ENCODE peak calls at places on chromosomes 4 and X, in four cellular contexts. L, X, E and O are unnamed samples.

GRCh38 chr4:4687100-4687499 is 145.3 kb upstream of the STX18 start:
- DNase-seq in X (no peak), E (no peak), L (no peak), O (no peak)

GRCh38 chr4:78022517-78022916 is 34.6 kb upstream of the FRAS1 start:
- DNase-seq in E (no peak), X (no peak), L (no peak), O (no peak)

GRCh38 chr4:15031197-15031596 is 28.9 kb downstream of the CPEB2 start:
- DNase-seq in X (no peak), E (no peak), L (peak), O (no peak)

GRCh38 chr4:1375761-1376322 is 28.8 kb downstream of the UVSSA start:
- DNase-seq in X (no peak), L (no peak), E (no peak), O (no peak)

GRCh38 chr4:37822220-37822619 is 4.3 kb upstream of the PGM2 start:
- DNase-seq in E (no peak), L (no peak), X (no peak), O (no peak)

GRCh38 chr4:72312032-72312650 is 256.9 kb downstream of the ADAMTS3 start:
- DNase-seq in X (no peak), L (peak), E (no peak), O (no peak)

GRCh38 chrX:152861116-152861515 is 30.3 kb downstream of the NSDHL start:
- DNase-seq in E (no peak), X (no peak), L (no peak), O (no peak)

GRCh38 chrX:38215141-38215540 is 5.5 kb downstream of the SRPX start:
- DNase-seq in L (peak), X (no peak), E (no peak), O (no peak)

GRCh38 chr4:77481856-77482255 is 123.8 kb upstream of the CXCL13 start:
- DNase-seq in L (no peak), X (no peak), E (no peak), O (no peak)

GRCh38 chr4:2797545-2798305 is 4.8 kb downstream of the SH3BP2 start:
- DNase-seq in E (no peak), L (no peak), X (no peak), O (no peak)

GRCh38 chr4:16250665-16251365 is 24.5 kb upstream of the TAPT1 start:
- DNase-seq in E (no peak), L (no peak), X (no peak), O (no peak)

GRCh38 chr4:9898596-9899345 is 117.3 kb downstream of the DRD5 start:
- DNase-seq in E (peak), X (peak), L (peak), O (no peak)

GRCh38 chrX:103356897-103357296 is 591 bp downstream of the TCEAL9 start:
- DNase-seq in X (no peak), E (peak), L (peak), O (no peak)

GRCh38 chrX:115259238-115259875 is 25.5 kb upstream of the LRCH2 start:
- DNase-seq in X (no peak), L (no peak), E (peak), O (peak)

GRCh38 chr4:10016169-10016568 is 5.1 kb downstream of the SLC2A9 start:
- DNase-seq in X (no peak), E (no peak), L (no peak), O (no peak)

GRCh38 chr4:77576351-77576750 is 29.3 kb upstream of the CXCL13 start:
- DNase-seq in L (no peak), E (no peak), X (no peak), O (no peak)

GRCh38 chr4:88725986-88726385 is 28.4 kb upstream of the NAP1L5 start:
- DNase-seq in E (no peak), X (no peak), L (no peak), O (no peak)

GRCh38 chr4:81684357-81684756 is 212.7 kb upstream of the RASGEF1B start:
- DNase-seq in L (no peak), E (no peak), X (no peak), O (peak)

GRCh38 chr4:150327262-150327780 is 249.1 kb downstream of the DCLK2 start:
- DNase-seq in X (no peak), L (no peak), E (no peak), O (no peak)

GRCh38 chr4:89486042-89486441 is 178.4 kb upstream of the GPRIN3 start:
- DNase-seq in E (no peak), L (peak), X (no peak), O (no peak)

GRCh38 chr4:139844057-139844456 is 178.4 kb downstream of the MGST2 start:
- DNase-seq in E (no peak), L (no peak), X (no peak), O (no peak)

GRCh38 chrX:69556094-69557011 is 52.2 kb downstream of the NALF2 start:
- DNase-seq in L (no peak), X (peak), E (peak), O (no peak)

GRCh38 chr4:75598390-75598789 is 31.9 kb downstream of the CDKL2 start:
- DNase-seq in L (no peak), E (peak), X (no peak), O (peak)

GRCh38 chrX:109535578-109535977 is 1.1 kb upstream of the NXT2 start:
- DNase-seq in E (no peak), X (no peak), L (no peak), O (no peak)

GRCh38 chr4:22389240-22389871 is 126.5 kb downstream of the ADGRA3 start:
- DNase-seq in X (no peak), L (peak), E (peak), O (no peak)

GRCh38 chr4:55902677-55903076 is 46.1 kb upstream of the CEP135 start:
- DNase-seq in E (no peak), L (no peak), X (no peak), O (no peak)

GRCh38 chrX:131826572-131826971 is 196.5 kb upstream of the STK26 start:
- DNase-seq in X (no peak), E (no peak), L (no peak), O (no peak)

GRCh38 chrX:118215346-118215745 is 98.7 kb upstream of the KLHL13 start:
- DNase-seq in L (peak), X (no peak), E (no peak), O (no peak)

GRCh38 chr4:188841523-188841922 is 702.3 kb downstream of the TRIML1 start:
- DNase-seq in E (no peak), X (no peak), L (no peak), O (no peak)

GRCh38 chrX:105229146-105229545 is 8.7 kb upstream of the TEX13A start:
- DNase-seq in L (no peak), X (no peak), E (no peak), O (no peak)

GRCh38 chrX:35665311-35665710 is 132.8 kb upstream of the MAGEB16 start:
- DNase-seq in X (no peak), E (no peak), L (no peak), O (no peak)

GRCh38 chr4:15234585-15235126 is 193.2 kb upstream of the C1QTNF7 start:
- DNase-seq in X (no peak), L (no peak), E (no peak), O (peak)

GRCh38 chr4:165384608-165385007 is 5.8 kb downstream of the CPE start:
- DNase-seq in E (no peak), X (no peak), L (peak), O (peak)

GRCh38 chr4:100288811-100289529 is 98.7 kb upstream of the DDIT4L start:
- DNase-seq in X (no peak), E (no peak), L (no peak), O (no peak)

GRCh38 chr4:176377705-176378302 is 58.0 kb downstream of the SPCS3 start:
- DNase-seq in L (peak), E (peak), X (no peak), O (no peak)

GRCh38 chr4:86595426-86595805 is 1.3 kb downstream of the PTPN13 start:
- DNase-seq in X (no peak), L (peak), E (no peak), O (no peak)
- H3K9ac ChIP-seq in X (peak), L (peak), E (no peak), O (peak)

GRCh38 chrX:24607616-24608015 is 39.5 kb downstream of the PCYT1B start:
- DNase-seq in X (no peak), L (no peak), E (no peak), O (no peak)
- TF ChIP-seq EZH2 in X (no peak), L (no peak), E (no peak), O (no peak)

DNA sequence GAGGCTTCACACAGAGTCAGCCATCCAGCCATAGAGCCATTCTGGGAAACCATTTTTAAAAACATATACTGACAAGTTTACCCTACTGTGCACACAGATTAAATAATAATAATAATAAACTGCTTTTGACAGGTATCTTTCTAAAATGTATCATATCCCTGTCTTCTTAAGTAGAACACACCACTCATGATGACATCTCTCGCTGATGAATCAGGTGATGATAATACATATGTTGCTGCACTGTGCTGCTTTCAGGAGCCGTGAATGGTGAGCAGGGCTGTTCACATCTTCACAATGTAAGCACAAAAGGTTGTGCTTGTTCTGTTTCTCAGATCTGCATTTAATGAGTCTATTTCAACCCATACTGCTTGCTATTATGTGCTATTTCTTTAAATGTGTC is 3.5 kb downstream of the MTNR1A start:
- DNase-seq in X (no peak), E (no peak), L (no peak), O (no peak)
- TF ChIP-seq POLR2AphosphoS5 in X (no peak), E (no peak), L (no peak), O (no peak)

DNA sequence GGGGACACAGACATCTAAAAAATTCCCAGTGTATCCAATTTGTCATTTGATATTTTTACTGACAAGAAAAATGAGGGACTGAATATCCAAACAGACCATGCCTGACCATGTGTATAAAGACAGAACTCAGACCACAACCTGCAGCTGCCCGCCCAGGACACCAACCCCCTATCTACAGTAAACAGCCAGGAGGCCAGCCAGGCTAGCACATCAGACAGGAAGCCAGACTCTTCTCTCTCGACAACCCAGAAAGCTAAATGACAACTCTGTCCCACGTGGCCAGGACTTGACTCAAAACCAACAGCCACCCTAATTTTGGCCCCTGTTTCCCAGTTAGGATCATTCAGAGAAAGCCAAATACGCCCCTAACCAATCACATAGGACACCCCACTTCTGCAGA is 15.1 kb downstream of the AFAP1 start:
- DNase-seq in L (no peak), E (no peak), X (no peak), O (no peak)
- H3K9ac ChIP-seq in L (no peak), E (no peak), X (no peak), O (no peak)

DNA sequence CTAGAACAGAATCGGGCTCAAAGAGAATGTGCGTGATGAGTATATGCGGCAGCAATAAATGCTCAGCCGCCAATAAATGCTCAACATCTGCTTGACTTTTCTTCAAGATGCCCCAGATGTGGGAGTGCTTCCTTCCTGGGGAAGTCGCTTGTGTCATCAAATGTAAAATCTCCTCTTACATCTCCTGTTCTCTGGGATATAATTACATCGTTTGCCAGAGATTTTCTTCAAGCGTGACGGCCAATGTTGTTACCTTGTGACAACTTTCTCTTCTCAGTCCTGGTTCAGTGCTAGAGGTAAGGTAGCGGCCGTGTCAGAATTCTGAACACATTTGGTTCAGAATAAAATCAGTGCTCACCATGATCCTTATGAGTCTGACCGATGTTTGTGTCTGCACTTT is 102.5 kb downstream of the ASMT start:
- DNase-seq in E (no peak), L (no peak), X (no peak), O (no peak)
- TF ChIP-seq EZH2 in E (no peak), L (no peak), X (no peak), O (no peak)

GRCh38 chr4:185681604-185682003 is 130.4 kb downstream of the SORBS2 start:
- DNase-seq in L (no peak), X (no peak), E (no peak), O (no peak)
- TF ChIP-seq POLR2AphosphoS5 in L (no peak), X (no peak), E (no peak), O (no peak)

GRCh38 chrX:1649623-1650022 is 34.8 kb downstream of the ASMT start:
- DNase-seq in E (no peak), X (peak), L (no peak), O (no peak)
- H3K9ac ChIP-seq in E (no peak), X (no peak), L (no peak), O (no peak)

GRCh38 chr4:190017357-190018200 is 9.5 kb downstream of the FRG2 start:
- DNase-seq in L (no peak), X (peak), E (no peak), O (no peak)

GRCh38 chr4:190016369-190017289 is 10.4 kb downstream of the FRG2 start:
- DNase-seq in X (peak), L (no peak), E (no peak), O (no peak)

GRCh38 chr4:190019023-190019858 is 7.8 kb downstream of the FRG2 start:
- DNase-seq in X (peak), E (no peak), L (no peak), O (no peak)

GRCh38 chr4:190018201-190018920 is 8.7 kb downstream of the FRG2 start:
- DNase-seq in L (no peak), X (no peak), E (no peak), O (no peak)

GRCh38 chr4:190020790-190021717 is 6.0 kb downstream of the FRG2 start:
- DNase-seq in E (peak), X (peak), L (no peak), O (no peak)
- TF ChIP-seq EZH2 in E (no peak), X (no peak), L (peak), O (no peak)

DNA sequence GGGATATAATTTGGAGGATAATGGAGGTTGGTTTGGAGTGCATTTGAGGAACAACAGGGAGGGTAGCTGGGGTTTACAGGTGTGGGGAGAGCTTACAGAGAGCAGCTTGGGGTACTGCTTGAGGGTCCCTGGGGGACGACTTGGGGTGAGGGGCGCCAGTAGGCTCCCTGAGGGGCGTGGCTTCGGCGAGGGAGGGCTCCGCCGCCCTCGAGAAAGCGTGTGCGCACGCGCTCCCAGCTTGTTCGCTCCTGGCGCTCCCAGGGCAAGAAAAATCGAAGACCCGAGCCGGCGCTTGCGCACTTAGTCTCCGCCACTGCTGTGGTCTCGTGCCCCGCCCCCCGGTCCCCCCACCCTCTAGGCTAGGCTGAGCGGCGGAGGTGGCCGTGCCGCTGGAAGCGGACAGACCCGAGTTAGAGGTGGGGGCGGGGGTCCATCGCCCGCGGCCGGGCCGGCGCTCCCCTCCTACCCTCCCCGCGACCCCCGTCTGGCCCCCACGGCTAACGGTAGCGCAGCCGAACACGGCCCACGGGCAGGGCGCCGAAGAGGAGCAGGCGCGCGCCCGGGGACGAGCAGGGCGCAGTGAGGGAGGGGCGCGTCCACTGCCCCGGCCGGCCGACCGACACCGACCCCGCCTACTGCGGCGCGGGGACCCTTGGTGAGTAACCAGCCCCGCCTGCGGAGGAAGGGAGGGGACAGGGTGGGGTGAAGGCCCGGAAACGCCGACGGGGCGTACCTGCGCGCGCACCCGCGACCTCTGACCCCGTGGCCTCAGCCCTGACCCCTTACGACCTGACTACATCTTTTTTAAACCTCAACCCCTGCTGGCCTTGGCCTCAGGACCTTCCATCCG is 5.4 kb upstream of the CCDC120 start:
- DNase-seq in L (peak), X (peak), E (peak), O (no peak)
- TF ChIP-seq POLR2AphosphoS5 in L (no peak), X (no peak), E (no peak), O (no peak)